ENCODE peak calls at places on chromosomes 7 and 10, in nine cellular contexts. One of them, this sample, is unnamed.

GRCh38 chr7:2758673-2759603 is 70.9 kb downstream of the AMZ1 start:
- DNase-seq in kidney epithelial cell: no peak
- DNase-seq in nephron progenitor cell: no peak
- DNase-seq in glutamatergic neuron: no peak
- DNase-seq in OCI-LY7: no peak
- DNase-seq in endothelial cell: no peak
- DNase-seq in cardiac muscle cell: no peak
- DNase-seq in hepatocyte: no peak
- DNase-seq in mesothelial cell of epicardium: no peak
- DNase-seq in this sample: no peak

GRCh38 chr10:70174058-70174741 is 3.9 kb upstream of the SAR1A start:
- DNase-seq in glutamatergic neuron: no peak
- DNase-seq in hepatocyte: no peak
- DNase-seq in kidney epithelial cell: no peak
- DNase-seq in OCI-LY7: peak
- DNase-seq in nephron progenitor cell: no peak
- DNase-seq in cardiac muscle cell: no peak
- DNase-seq in mesothelial cell of epicardium: no peak
- DNase-seq in endothelial cell: no peak
- DNase-seq in this sample: no peak

GRCh38 chr10:104589871-104590270 is 51.2 kb upstream of the SORCS3 start:
- DNase-seq in glutamatergic neuron: no peak
- DNase-seq in kidney epithelial cell: peak
- DNase-seq in OCI-LY7: no peak
- DNase-seq in endothelial cell: no peak
- DNase-seq in cardiac muscle cell: no peak
- DNase-seq in mesothelial cell of epicardium: no peak
- DNase-seq in nephron progenitor cell: no peak
- DNase-seq in hepatocyte: no peak
- DNase-seq in this sample: no peak

GRCh38 chr7:45584261-45585210 is 10.4 kb downstream of the ADCY1 start:
- DNase-seq in nephron progenitor cell: no peak
- DNase-seq in kidney epithelial cell: no peak
- DNase-seq in cardiac muscle cell: no peak
- DNase-seq in endothelial cell: no peak
- DNase-seq in hepatocyte: no peak
- DNase-seq in glutamatergic neuron: no peak
- DNase-seq in mesothelial cell of epicardium: no peak
- DNase-seq in OCI-LY7: no peak
- DNase-seq in this sample: no peak

GRCh38 chr10:70981171-70981836 is 92.9 kb upstream of the PCBD1 start:
- DNase-seq in hepatocyte: no peak
- DNase-seq in mesothelial cell of epicardium: no peak
- DNase-seq in kidney epithelial cell: no peak
- DNase-seq in endothelial cell: no peak
- DNase-seq in cardiac muscle cell: no peak
- DNase-seq in OCI-LY7: no peak
- DNase-seq in nephron progenitor cell: no peak
- DNase-seq in glutamatergic neuron: no peak
- DNase-seq in this sample: no peak

GRCh38 chr7:103656221-103656620 is 210.2 kb upstream of the SLC26A5 start:
- DNase-seq in glutamatergic neuron: no peak
- DNase-seq in kidney epithelial cell: no peak
- DNase-seq in nephron progenitor cell: no peak
- DNase-seq in OCI-LY7: no peak
- DNase-seq in hepatocyte: no peak
- DNase-seq in cardiac muscle cell: no peak
- DNase-seq in mesothelial cell of epicardium: no peak
- DNase-seq in endothelial cell: no peak
- DNase-seq in this sample: no peak

GRCh38 chr7:1022801-1023465 is 21.4 kb upstream of the GPR146 start:
- DNase-seq in kidney epithelial cell: no peak
- DNase-seq in glutamatergic neuron: no peak
- DNase-seq in hepatocyte: no peak
- DNase-seq in mesothelial cell of epicardium: peak
- DNase-seq in endothelial cell: no peak
- DNase-seq in OCI-LY7: peak
- DNase-seq in cardiac muscle cell: no peak
- DNase-seq in nephron progenitor cell: no peak
- DNase-seq in this sample: no peak

GRCh38 chr7:33909312-33909711 is 4.0 kb downstream of the BMPER start:
- DNase-seq in glutamatergic neuron: no peak
- DNase-seq in mesothelial cell of epicardium: no peak
- DNase-seq in cardiac muscle cell: no peak
- DNase-seq in nephron progenitor cell: no peak
- DNase-seq in OCI-LY7: no peak
- DNase-seq in endothelial cell: no peak
- DNase-seq in hepatocyte: no peak
- DNase-seq in kidney epithelial cell: no peak
- DNase-seq in this sample: no peak

GRCh38 chr10:14468022-14468421 is 137.3 kb upstream of the FRMD4A start:
- DNase-seq in endothelial cell: no peak
- DNase-seq in hepatocyte: no peak
- DNase-seq in mesothelial cell of epicardium: no peak
- DNase-seq in glutamatergic neuron: no peak
- DNase-seq in OCI-LY7: no peak
- DNase-seq in nephron progenitor cell: peak
- DNase-seq in cardiac muscle cell: no peak
- DNase-seq in kidney epithelial cell: peak
- DNase-seq in this sample: no peak

GRCh38 chr7:117435475-117436043 is 8.3 kb upstream of the ASZ1 start:
- DNase-seq in hepatocyte: peak
- DNase-seq in OCI-LY7: no peak
- DNase-seq in kidney epithelial cell: peak
- DNase-seq in glutamatergic neuron: no peak
- DNase-seq in nephron progenitor cell: no peak
- DNase-seq in mesothelial cell of epicardium: no peak
- DNase-seq in cardiac muscle cell: no peak
- DNase-seq in endothelial cell: no peak
- DNase-seq in this sample: no peak

GRCh38 chr10:3036155-3036554 is 31.2 kb upstream of the PFKP start:
- DNase-seq in cardiac muscle cell: no peak
- DNase-seq in mesothelial cell of epicardium: no peak
- DNase-seq in glutamatergic neuron: no peak
- DNase-seq in OCI-LY7: peak
- DNase-seq in endothelial cell: no peak
- DNase-seq in nephron progenitor cell: no peak
- DNase-seq in hepatocyte: no peak
- DNase-seq in kidney epithelial cell: no peak
- DNase-seq in this sample: no peak

GRCh38 chr10:91621483-91622113 is 11.3 kb downstream of the PPP1R3C start:
- DNase-seq in endothelial cell: no peak
- DNase-seq in kidney epithelial cell: no peak
- DNase-seq in hepatocyte: no peak
- DNase-seq in OCI-LY7: no peak
- DNase-seq in mesothelial cell of epicardium: no peak
- DNase-seq in cardiac muscle cell: no peak
- DNase-seq in glutamatergic neuron: no peak
- DNase-seq in nephron progenitor cell: no peak
- DNase-seq in this sample: no peak

GRCh38 chr10:91624633-91625032 is 8.2 kb downstream of the PPP1R3C start:
- DNase-seq in OCI-LY7: no peak
- DNase-seq in kidney epithelial cell: no peak
- DNase-seq in glutamatergic neuron: no peak
- DNase-seq in cardiac muscle cell: no peak
- DNase-seq in hepatocyte: no peak
- DNase-seq in nephron progenitor cell: no peak
- DNase-seq in mesothelial cell of epicardium: no peak
- DNase-seq in endothelial cell: no peak
- DNase-seq in this sample: no peak

GRCh38 chr10:91627344-91628102 is 5.3 kb downstream of the PPP1R3C start:
- DNase-seq in nephron progenitor cell: no peak
- DNase-seq in cardiac muscle cell: no peak
- DNase-seq in mesothelial cell of epicardium: no peak
- DNase-seq in endothelial cell: no peak
- DNase-seq in kidney epithelial cell: no peak
- DNase-seq in OCI-LY7: no peak
- DNase-seq in glutamatergic neuron: no peak
- DNase-seq in hepatocyte: no peak
- DNase-seq in this sample: no peak

GRCh38 chr10:91626936-91627335 is 5.9 kb downstream of the PPP1R3C start:
- DNase-seq in mesothelial cell of epicardium: no peak
- DNase-seq in kidney epithelial cell: no peak
- DNase-seq in hepatocyte: no peak
- DNase-seq in OCI-LY7: no peak
- DNase-seq in nephron progenitor cell: no peak
- DNase-seq in glutamatergic neuron: no peak
- DNase-seq in endothelial cell: no peak
- DNase-seq in cardiac muscle cell: no peak
- DNase-seq in this sample: no peak

GRCh38 chr10:91622601-91623000 is 10.3 kb downstream of the PPP1R3C start:
- DNase-seq in endothelial cell: no peak
- DNase-seq in hepatocyte: no peak
- DNase-seq in cardiac muscle cell: no peak
- DNase-seq in mesothelial cell of epicardium: no peak
- DNase-seq in nephron progenitor cell: no peak
- DNase-seq in kidney epithelial cell: no peak
- DNase-seq in glutamatergic neuron: no peak
- DNase-seq in OCI-LY7: no peak
- DNase-seq in this sample: no peak
- TF ChIP-seq CTCF in endothelial cell: no peak
- TF ChIP-seq CTCF in hepatocyte: no peak
- TF ChIP-seq CTCF in cardiac muscle cell: no peak
- TF ChIP-seq CTCF in mesothelial cell of epicardium: no peak
- TF ChIP-seq CTCF in nephron progenitor cell: no peak
- TF ChIP-seq CTCF in kidney epithelial cell: no peak
- TF ChIP-seq CTCF in glutamatergic neuron: no peak
- TF ChIP-seq CTCF in OCI-LY7: no peak
- TF ChIP-seq CTCF in this sample: no peak

DNA sequence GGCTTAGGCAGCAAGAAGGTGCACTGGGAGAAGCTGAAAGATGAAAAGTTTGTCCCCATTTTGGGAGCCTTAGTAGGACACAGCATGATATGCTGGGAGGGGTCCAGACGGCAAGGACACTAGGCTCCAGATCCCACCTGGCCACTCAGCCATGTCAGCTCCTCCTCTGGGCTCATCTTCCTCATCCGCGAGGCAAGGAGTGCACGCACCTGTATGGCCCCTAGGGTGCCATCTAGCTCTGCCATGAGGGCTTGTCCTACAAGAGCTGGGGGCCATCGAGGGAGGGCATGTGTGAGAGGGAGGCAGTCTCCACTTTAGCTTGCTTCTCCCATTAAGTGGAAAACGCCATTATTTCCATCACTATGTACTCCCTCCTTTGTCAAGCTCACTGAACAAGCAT is 136.2 kb upstream of the ADAM12 start:
- DNase-seq in mesothelial cell of epicardium: no peak
- DNase-seq in cardiac muscle cell: no peak
- DNase-seq in kidney epithelial cell: no peak
- DNase-seq in OCI-LY7: no peak
- DNase-seq in glutamatergic neuron: no peak
- DNase-seq in endothelial cell: no peak
- DNase-seq in nephron progenitor cell: no peak
- DNase-seq in hepatocyte: no peak
- DNase-seq in this sample: no peak
- TF ChIP-seq CTCF in mesothelial cell of epicardium: no peak
- TF ChIP-seq CTCF in cardiac muscle cell: no peak
- TF ChIP-seq CTCF in kidney epithelial cell: no peak
- TF ChIP-seq CTCF in OCI-LY7: no peak
- TF ChIP-seq CTCF in glutamatergic neuron: no peak
- TF ChIP-seq CTCF in endothelial cell: no peak
- TF ChIP-seq CTCF in nephron progenitor cell: no peak
- TF ChIP-seq CTCF in hepatocyte: no peak
- TF ChIP-seq CTCF in this sample: no peak

GRCh38 chr10:120805014-120805805 is 46.0 kb upstream of the WDR11 start:
- DNase-seq in cardiac muscle cell: no peak
- DNase-seq in mesothelial cell of epicardium: no peak
- DNase-seq in kidney epithelial cell: no peak
- DNase-seq in nephron progenitor cell: no peak
- DNase-seq in endothelial cell: no peak
- DNase-seq in OCI-LY7: no peak
- DNase-seq in hepatocyte: no peak
- DNase-seq in glutamatergic neuron: no peak
- DNase-seq in this sample: no peak
- TF ChIP-seq CTCF in cardiac muscle cell: no peak
- TF ChIP-seq CTCF in mesothelial cell of epicardium: no peak
- TF ChIP-seq CTCF in kidney epithelial cell: peak
- TF ChIP-seq CTCF in nephron progenitor cell: peak
- TF ChIP-seq CTCF in endothelial cell: no peak
- TF ChIP-seq CTCF in OCI-LY7: peak
- TF ChIP-seq CTCF in hepatocyte: no peak
- TF ChIP-seq CTCF in glutamatergic neuron: no peak
- TF ChIP-seq CTCF in this sample: peak

GRCh38 chr7:93574646-93575554 is at the start of gene CALCR:
- DNase-seq in hepatocyte: peak
- DNase-seq in endothelial cell: peak
- DNase-seq in kidney epithelial cell: no peak
- DNase-seq in nephron progenitor cell: peak
- DNase-seq in OCI-LY7: no peak
- DNase-seq in mesothelial cell of epicardium: no peak
- DNase-seq in glutamatergic neuron: peak
- DNase-seq in cardiac muscle cell: peak
- DNase-seq in this sample: peak

GRCh38 chr7:93578762-93579161 is 4.2 kb upstream of the CALCR start:
- DNase-seq in cardiac muscle cell: no peak
- DNase-seq in OCI-LY7: no peak
- DNase-seq in nephron progenitor cell: no peak
- DNase-seq in endothelial cell: no peak
- DNase-seq in kidney epithelial cell: no peak
- DNase-seq in mesothelial cell of epicardium: no peak
- DNase-seq in hepatocyte: peak
- DNase-seq in glutamatergic neuron: no peak
- DNase-seq in this sample: no peak

GRCh38 chr7:93574269-93574645 is 267 bp downstream of the CALCR start:
- DNase-seq in mesothelial cell of epicardium: no peak
- DNase-seq in kidney epithelial cell: no peak
- DNase-seq in glutamatergic neuron: peak
- DNase-seq in hepatocyte: no peak
- DNase-seq in OCI-LY7: no peak
- DNase-seq in cardiac muscle cell: peak
- DNase-seq in endothelial cell: no peak
- DNase-seq in nephron progenitor cell: peak
- DNase-seq in this sample: no peak

DNA sequence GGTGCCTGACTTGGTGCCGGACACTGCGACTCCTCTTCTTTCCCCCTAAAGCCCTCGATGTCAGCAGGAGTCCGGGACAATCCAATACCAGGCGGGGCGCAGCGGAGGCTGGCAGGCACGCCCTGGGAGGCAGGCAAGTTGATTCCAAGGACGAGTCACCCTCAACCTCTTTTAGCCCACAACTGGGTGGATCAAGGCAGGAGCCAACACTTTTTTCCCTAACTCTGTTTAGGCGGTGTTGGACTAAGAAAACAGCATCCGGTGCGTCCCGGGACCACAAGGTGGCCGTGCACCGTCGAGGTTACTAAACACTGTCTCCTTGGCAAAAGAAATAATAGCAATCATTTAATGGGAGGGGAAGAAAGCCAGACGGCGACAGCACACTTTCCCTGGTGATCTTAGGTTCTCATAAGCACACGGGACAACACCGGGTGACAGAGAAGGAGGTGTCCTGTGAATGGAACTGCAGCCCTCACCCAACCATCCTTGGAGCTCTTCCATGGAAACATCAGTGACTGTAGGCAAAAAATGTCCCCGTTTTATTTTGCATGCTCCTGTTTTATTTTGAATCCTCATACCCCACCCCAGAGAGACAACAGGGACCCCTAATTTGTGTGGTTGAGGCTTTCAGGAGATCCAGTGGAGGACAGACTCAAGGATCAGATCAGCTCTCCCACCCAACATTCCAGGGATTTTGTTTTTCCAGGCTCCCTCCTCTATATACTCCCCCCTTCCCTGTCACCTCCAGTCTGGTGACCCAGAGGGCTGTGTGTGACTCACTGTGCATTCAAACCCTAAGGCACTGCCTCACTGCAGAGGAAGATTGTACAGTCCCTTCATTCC is 1.3 kb upstream of the CALCR start:
- DNase-seq in mesothelial cell of epicardium: no peak
- DNase-seq in kidney epithelial cell: no peak
- DNase-seq in nephron progenitor cell: peak
- DNase-seq in OCI-LY7: no peak
- DNase-seq in hepatocyte: no peak
- DNase-seq in glutamatergic neuron: no peak
- DNase-seq in cardiac muscle cell: peak
- DNase-seq in endothelial cell: no peak
- DNase-seq in this sample: no peak
- TF ChIP-seq CTCF in mesothelial cell of epicardium: no peak
- TF ChIP-seq CTCF in kidney epithelial cell: no peak
- TF ChIP-seq CTCF in nephron progenitor cell: no peak
- TF ChIP-seq CTCF in OCI-LY7: no peak
- TF ChIP-seq CTCF in hepatocyte: no peak
- TF ChIP-seq CTCF in glutamatergic neuron: no peak
- TF ChIP-seq CTCF in cardiac muscle cell: no peak
- TF ChIP-seq CTCF in endothelial cell: no peak
- TF ChIP-seq CTCF in this sample: no peak